ENCODE peak calls at places on chromosomes 7 and 10, in ten cellular contexts. One of them, this sample, is unnamed.

GRCh38 chr10:100620087-100620835 is 84.5 kb downstream of the HIF1AN start:
- DNase-seq in HepG2: no peak
- DNase-seq in tibial nerve: no peak
- DNase-seq in stomach: no peak
- DNase-seq in K562: no peak
- DNase-seq in ovary: no peak
- DNase-seq in A549: no peak
- DNase-seq in sigmoid colon: no peak
- DNase-seq in transverse colon: no peak
- DNase-seq in GM12878: no peak
- DNase-seq in this sample: no peak

GRCh38 chr10:24238527-24239247 is 29.7 kb downstream of the KIAA1217 start:
- DNase-seq in HepG2: no peak
- DNase-seq in tibial nerve: no peak
- DNase-seq in stomach: no peak
- DNase-seq in K562: no peak
- DNase-seq in ovary: no peak
- DNase-seq in A549: no peak
- DNase-seq in sigmoid colon: no peak
- DNase-seq in transverse colon: peak
- DNase-seq in GM12878: no peak
- DNase-seq in this sample: no peak

GRCh38 chr7:123666492-123666891 is 10.8 kb downstream of the LMOD2 start:
- DNase-seq in HepG2: no peak
- DNase-seq in tibial nerve: no peak
- DNase-seq in stomach: no peak
- DNase-seq in K562: no peak
- DNase-seq in ovary: no peak
- DNase-seq in A549: no peak
- DNase-seq in sigmoid colon: no peak
- DNase-seq in transverse colon: no peak
- DNase-seq in GM12878: no peak
- DNase-seq in this sample: peak

GRCh38 chr7:104805449-104806317 is 208.3 kb upstream of the KMT2E start:
- DNase-seq in HepG2: no peak
- DNase-seq in tibial nerve: no peak
- DNase-seq in stomach: no peak
- DNase-seq in K562: no peak
- DNase-seq in ovary: no peak
- DNase-seq in A549: no peak
- DNase-seq in sigmoid colon: no peak
- DNase-seq in transverse colon: no peak
- DNase-seq in GM12878: no peak
- DNase-seq in this sample: no peak

GRCh38 chr10:6365384-6365783 is 162.7 kb downstream of the PFKFB3 start:
- DNase-seq in HepG2: peak
- DNase-seq in tibial nerve: no peak
- DNase-seq in stomach: peak
- DNase-seq in K562: no peak
- DNase-seq in ovary: no peak
- DNase-seq in A549: peak
- DNase-seq in sigmoid colon: no peak
- DNase-seq in transverse colon: no peak
- DNase-seq in GM12878: no peak
- DNase-seq in this sample: no peak

GRCh38 chr10:128040681-128041080 is 85.5 kb downstream of the MKI67 start:
- DNase-seq in HepG2: no peak
- DNase-seq in tibial nerve: no peak
- DNase-seq in stomach: no peak
- DNase-seq in K562: no peak
- DNase-seq in ovary: no peak
- DNase-seq in A549: no peak
- DNase-seq in sigmoid colon: peak
- DNase-seq in transverse colon: no peak
- DNase-seq in GM12878: no peak
- DNase-seq in this sample: no peak

GRCh38 chr7:115805458-115805857 is 225.1 kb downstream of the TFEC start:
- DNase-seq in HepG2: no peak
- DNase-seq in tibial nerve: no peak
- DNase-seq in stomach: no peak
- DNase-seq in K562: no peak
- DNase-seq in ovary: no peak
- DNase-seq in A549: no peak
- DNase-seq in sigmoid colon: no peak
- DNase-seq in transverse colon: no peak
- DNase-seq in GM12878: no peak
- DNase-seq in this sample: no peak

GRCh38 chr7:137635874-137636273 is 210.9 kb downstream of the DGKI start:
- DNase-seq in HepG2: no peak
- DNase-seq in tibial nerve: no peak
- DNase-seq in stomach: no peak
- DNase-seq in K562: no peak
- DNase-seq in ovary: no peak
- DNase-seq in A549: no peak
- DNase-seq in sigmoid colon: no peak
- DNase-seq in transverse colon: no peak
- DNase-seq in GM12878: no peak
- DNase-seq in this sample: no peak

GRCh38 chr7:2734761-2735571 is 47.0 kb downstream of the AMZ1 start:
- DNase-seq in HepG2: no peak
- DNase-seq in tibial nerve: no peak
- DNase-seq in stomach: peak
- DNase-seq in K562: peak
- DNase-seq in ovary: peak
- DNase-seq in A549: no peak
- DNase-seq in sigmoid colon: peak
- DNase-seq in transverse colon: peak
- DNase-seq in GM12878: no peak
- DNase-seq in this sample: no peak

GRCh38 chr7:45130910-45131309 is 19.4 kb upstream of the TBRG4 start:
- DNase-seq in HepG2: no peak
- DNase-seq in tibial nerve: no peak
- DNase-seq in stomach: no peak
- DNase-seq in K562: no peak
- DNase-seq in ovary: no peak
- DNase-seq in A549: no peak
- DNase-seq in sigmoid colon: no peak
- DNase-seq in transverse colon: no peak
- DNase-seq in GM12878: no peak
- DNase-seq in this sample: no peak

DNA sequence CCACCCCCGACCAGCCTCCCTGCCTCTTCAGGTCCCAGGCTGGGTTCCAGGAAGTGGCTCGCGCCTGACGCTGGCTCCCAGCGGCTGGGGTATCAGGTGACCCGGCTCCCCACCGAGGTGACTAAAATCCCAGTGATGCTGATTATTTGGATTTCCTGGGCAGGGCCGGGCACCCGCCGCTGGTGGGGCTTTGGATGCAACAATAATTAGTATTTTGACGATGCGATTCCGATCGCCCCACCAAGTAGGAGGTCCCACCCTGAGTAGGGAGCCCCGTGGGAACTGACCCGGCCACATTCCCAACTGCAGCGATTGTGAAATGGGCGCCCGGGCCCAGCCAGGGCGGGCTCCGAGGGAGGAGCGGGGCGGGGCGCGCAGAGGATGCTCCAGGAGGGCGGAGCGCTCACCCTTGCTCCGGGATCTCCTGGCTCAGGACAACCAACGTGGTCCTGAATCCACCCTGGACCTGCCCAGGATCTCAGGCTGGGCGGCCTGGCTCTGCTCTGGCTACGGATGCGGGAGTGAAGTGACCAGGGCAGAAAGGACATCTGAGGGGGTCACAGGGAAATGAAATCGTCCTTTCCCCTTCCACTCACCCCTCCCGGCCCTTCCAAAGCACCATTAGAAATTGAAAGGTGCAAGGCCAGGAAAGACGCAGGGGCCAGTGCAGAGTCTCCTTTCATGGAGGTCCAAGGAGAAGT is 32.6 kb downstream of the DUSP5 start:
- DNase-seq in HepG2: peak
- DNase-seq in tibial nerve: peak
- DNase-seq in stomach: no peak
- DNase-seq in K562: no peak
- DNase-seq in ovary: no peak
- DNase-seq in A549: peak
- DNase-seq in sigmoid colon: peak
- DNase-seq in transverse colon: no peak
- DNase-seq in GM12878: no peak
- DNase-seq in this sample: peak
- TF ChIP-seq EP300 in HepG2: no peak
- TF ChIP-seq EP300 in tibial nerve: no peak
- TF ChIP-seq EP300 in stomach: no peak
- TF ChIP-seq EP300 in K562: no peak
- TF ChIP-seq EP300 in ovary: no peak
- TF ChIP-seq EP300 in A549: peak
- TF ChIP-seq EP300 in sigmoid colon: no peak
- TF ChIP-seq EP300 in transverse colon: no peak
- TF ChIP-seq EP300 in GM12878: no peak
- TF ChIP-seq EP300 in this sample: no peak

GRCh38 chr10:69455009-69455763 is 3.9 kb downstream of the TSPAN15 start:
- DNase-seq in HepG2: no peak
- DNase-seq in tibial nerve: no peak
- DNase-seq in stomach: no peak
- DNase-seq in K562: no peak
- DNase-seq in ovary: no peak
- DNase-seq in A549: no peak
- DNase-seq in sigmoid colon: peak
- DNase-seq in transverse colon: no peak
- DNase-seq in GM12878: no peak
- DNase-seq in this sample: no peak
- TF ChIP-seq EP300 in HepG2: no peak
- TF ChIP-seq EP300 in tibial nerve: no peak
- TF ChIP-seq EP300 in stomach: no peak
- TF ChIP-seq EP300 in K562: no peak
- TF ChIP-seq EP300 in ovary: no peak
- TF ChIP-seq EP300 in A549: no peak
- TF ChIP-seq EP300 in sigmoid colon: no peak
- TF ChIP-seq EP300 in transverse colon: no peak
- TF ChIP-seq EP300 in GM12878: no peak
- TF ChIP-seq EP300 in this sample: no peak

DNA sequence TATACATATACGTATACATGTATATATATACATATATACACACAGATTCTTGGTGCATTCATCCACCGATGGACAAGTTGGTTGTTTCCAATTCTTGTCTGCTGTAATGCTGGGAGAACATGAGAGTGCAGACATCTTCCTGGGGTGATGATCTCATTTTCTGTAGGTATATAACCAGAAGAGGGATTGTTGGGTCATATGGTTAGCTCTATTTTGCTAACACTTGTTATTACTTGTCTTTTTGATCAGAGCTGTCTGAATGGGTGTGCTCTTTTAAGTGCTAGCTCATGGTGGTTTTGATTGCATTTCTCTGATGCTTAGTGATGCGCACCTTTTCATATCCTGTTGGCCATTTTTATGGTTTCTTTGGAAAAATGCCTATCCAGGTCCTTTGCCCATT is 106.4 kb downstream of the TAX1BP1 start:
- DNase-seq in HepG2: no peak
- DNase-seq in tibial nerve: no peak
- DNase-seq in stomach: no peak
- DNase-seq in K562: no peak
- DNase-seq in ovary: no peak
- DNase-seq in A549: no peak
- DNase-seq in sigmoid colon: no peak
- DNase-seq in transverse colon: no peak
- DNase-seq in GM12878: no peak
- DNase-seq in this sample: no peak
- TF ChIP-seq EP300 in HepG2: no peak
- TF ChIP-seq EP300 in tibial nerve: no peak
- TF ChIP-seq EP300 in stomach: no peak
- TF ChIP-seq EP300 in K562: no peak
- TF ChIP-seq EP300 in ovary: no peak
- TF ChIP-seq EP300 in A549: no peak
- TF ChIP-seq EP300 in sigmoid colon: no peak
- TF ChIP-seq EP300 in transverse colon: no peak
- TF ChIP-seq EP300 in GM12878: no peak
- TF ChIP-seq EP300 in this sample: no peak

DNA sequence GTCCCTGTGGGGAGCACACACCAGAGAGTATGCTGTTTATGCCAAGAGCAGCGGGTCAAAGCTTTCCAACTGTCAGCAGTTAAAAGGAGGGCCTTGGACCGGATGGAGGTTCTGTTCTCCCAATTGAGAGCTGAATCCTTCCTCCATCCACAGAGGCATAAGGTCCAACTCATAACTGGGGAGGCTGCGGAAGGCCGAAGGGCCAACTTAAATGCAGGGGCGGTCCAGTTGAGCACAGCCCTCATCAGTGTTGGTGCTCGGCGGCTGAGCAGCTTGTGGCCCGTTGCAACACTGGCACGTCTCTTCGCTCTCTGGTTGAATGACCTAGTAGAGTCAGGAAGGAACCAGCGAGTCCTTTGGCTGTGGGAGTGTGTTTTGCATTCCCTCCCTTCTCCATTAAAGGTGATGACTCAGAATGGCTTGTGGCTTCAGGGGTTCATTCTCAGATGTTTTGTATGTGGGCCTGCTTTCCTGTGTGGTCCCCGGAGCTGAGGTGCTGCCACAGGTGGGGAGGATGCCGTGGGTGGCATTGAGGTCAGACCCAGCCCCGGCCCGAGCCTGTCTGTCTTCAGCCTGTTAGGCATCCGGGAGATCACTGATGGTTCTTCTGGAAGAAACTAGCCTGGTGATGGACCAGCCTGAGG is 44.8 kb upstream of the DMBT1 start:
- DNase-seq in HepG2: no peak
- DNase-seq in tibial nerve: no peak
- DNase-seq in stomach: peak
- DNase-seq in K562: no peak
- DNase-seq in ovary: no peak
- DNase-seq in A549: no peak
- DNase-seq in sigmoid colon: no peak
- DNase-seq in transverse colon: peak
- DNase-seq in GM12878: no peak
- DNase-seq in this sample: no peak
- TF ChIP-seq EP300 in HepG2: no peak
- TF ChIP-seq EP300 in tibial nerve: no peak
- TF ChIP-seq EP300 in stomach: no peak
- TF ChIP-seq EP300 in K562: no peak
- TF ChIP-seq EP300 in ovary: no peak
- TF ChIP-seq EP300 in A549: no peak
- TF ChIP-seq EP300 in sigmoid colon: no peak
- TF ChIP-seq EP300 in transverse colon: no peak
- TF ChIP-seq EP300 in GM12878: no peak
- TF ChIP-seq EP300 in this sample: no peak

GRCh38 chr10:43420369-43421200 is 11.6 kb upstream of the HNRNPF start:
- DNase-seq in HepG2: peak
- DNase-seq in tibial nerve: peak
- DNase-seq in stomach: peak
- DNase-seq in K562: peak
- DNase-seq in ovary: peak
- DNase-seq in A549: peak
- DNase-seq in sigmoid colon: peak
- DNase-seq in transverse colon: peak
- DNase-seq in GM12878: no peak
- DNase-seq in this sample: peak
- TF ChIP-seq EP300 in HepG2: peak
- TF ChIP-seq EP300 in tibial nerve: peak
- TF ChIP-seq EP300 in stomach: no peak
- TF ChIP-seq EP300 in K562: no peak
- TF ChIP-seq EP300 in ovary: peak
- TF ChIP-seq EP300 in A549: no peak
- TF ChIP-seq EP300 in sigmoid colon: no peak
- TF ChIP-seq EP300 in transverse colon: no peak
- TF ChIP-seq EP300 in GM12878: no peak
- TF ChIP-seq EP300 in this sample: no peak